ENCODE peak calls at places on chromosomes 3 and 15, in four cellular contexts. K, E, S and M are unnamed samples.
A peak's percentile ranks its signal among the peaks of the same experiment; 100 is the strongest.

GRCh38 chr15:70602834-70603560 is 160.4 kb downstream of the UACA start:
- DNase-seq in S (no peak), K (no peak), E (no peak), M (no peak)

GRCh38 chr15:68408526-68408925 is 23.4 kb downstream of the ITGA11 start:
- DNase-seq in K (no peak), S (peak; percentile 26), E (no peak), M (no peak)

GRCh38 chr3:131036200-131036816 is 9.6 kb downstream of the NEK11 start:
- DNase-seq in E (no peak), S (no peak), K (no peak), M (no peak)

GRCh38 chr3:46845397-46845859 is 17.8 kb downstream of the MYL3 start:
- DNase-seq in K (no peak), E (peak; percentile 39), S (no peak), M (no peak)

GRCh38 chr3:181569356-181569940 is 142.3 kb upstream of the SOX2 start:
- DNase-seq in S (no peak), K (no peak), E (no peak), M (no peak)

GRCh38 chr3:162139841-162140240 is 643.2 kb downstream of the OTOL1 start:
- DNase-seq in K (no peak), E (no peak), S (no peak), M (no peak)

GRCh38 chr15:27082019-27082418 is 111.0 kb downstream of the GABRG3 start:
- DNase-seq in S (no peak), E (no peak), K (no peak), M (no peak)

GRCh38 chr15:44193651-44194396 is 1.2 kb downstream of the FRMD5 start:
- DNase-seq in K (no peak), E (no peak), S (peak; percentile 62), M (no peak)

GRCh38 chr3:145219355-145220196 is 941.4 kb downstream of the PLOD2 start:
- DNase-seq in S (no peak), K (no peak), E (no peak), M (no peak)

GRCh38 chr3:149373235-149374125 is 4.0 kb downstream of the TM4SF1 start:
- DNase-seq in S (no peak), E (no peak), K (peak; percentile 70), M (no peak)

GRCh38 chr15:97563516-97563915 is 397.0 kb upstream of the ARRDC4 start:
- DNase-seq in K (no peak), S (no peak), E (no peak), M (no peak)

GRCh38 chr3:64680334-64680733 is 7.5 kb downstream of the ADAMTS9 start:
- DNase-seq in E (no peak), S (no peak), K (no peak), M (no peak)

GRCh38 chr15:27089233-27089586 is 118.2 kb downstream of the GABRG3 start:
- DNase-seq in E (no peak), K (no peak), S (no peak), M (no peak)

GRCh38 chr3:152281032-152281713 is 12.4 kb downstream of the MBNL1 start:
- DNase-seq in K (peak; percentile 54), E (no peak), S (no peak), M (no peak)

GRCh38 chr3:25448750-25449684 is 21.0 kb downstream of the RARB start:
- DNase-seq in K (peak; percentile 20), S (no peak), E (no peak), M (no peak)

GRCh38 chr15:60814855-60815254 is 335.9 kb upstream of the ICE2 start:
- DNase-seq in S (no peak), K (no peak), E (no peak), M (no peak)

GRCh38 chr3:72820405-72820804 is 27.8 kb downstream of the SHQ1 start:
- DNase-seq in S (no peak), E (no peak), K (no peak), M (no peak)

GRCh38 chr3:45841380-45841700 is 579 bp downstream of the LZTFL1 start:
- DNase-seq in E (no peak), K (peak; percentile 3), S (no peak), M (no peak)

GRCh38 chr15:37096878-37097568 is 3.3 kb downstream of the MEIS2 start:
- DNase-seq in E (peak; percentile 28), S (no peak), K (no peak), M (no peak)

GRCh38 chr3:1908651-1909445 is 189.8 kb upstream of the CNTN4 start:
- DNase-seq in K (no peak), E (no peak), S (no peak), M (no peak)

GRCh38 chr3:141227752-141228151 is 3.9 kb upstream of the PXYLP1 start:
- DNase-seq in K (no peak), S (no peak), E (no peak), M (no peak)

GRCh38 chr3:140910860-140911259 is 30.8 kb upstream of the SLC25A36 start:
- DNase-seq in K (no peak), S (peak; percentile 66), E (peak; percentile 27), M (no peak)

GRCh38 chr15:60633426-60633968 is 154.6 kb upstream of the ICE2 start:
- DNase-seq in K (no peak), E (no peak), S (no peak), M (no peak)

GRCh38 chr3:129942296-129942695 is 32.2 kb upstream of the TRH start:
- DNase-seq in E (peak; percentile 54), S (peak; percentile 91), K (peak; percentile 58), M (no peak)

GRCh38 chr15:57245130-57245529 is 131.2 kb upstream of the CGNL1 start:
- DNase-seq in S (no peak), K (no peak), E (no peak), M (no peak)

DNA sequence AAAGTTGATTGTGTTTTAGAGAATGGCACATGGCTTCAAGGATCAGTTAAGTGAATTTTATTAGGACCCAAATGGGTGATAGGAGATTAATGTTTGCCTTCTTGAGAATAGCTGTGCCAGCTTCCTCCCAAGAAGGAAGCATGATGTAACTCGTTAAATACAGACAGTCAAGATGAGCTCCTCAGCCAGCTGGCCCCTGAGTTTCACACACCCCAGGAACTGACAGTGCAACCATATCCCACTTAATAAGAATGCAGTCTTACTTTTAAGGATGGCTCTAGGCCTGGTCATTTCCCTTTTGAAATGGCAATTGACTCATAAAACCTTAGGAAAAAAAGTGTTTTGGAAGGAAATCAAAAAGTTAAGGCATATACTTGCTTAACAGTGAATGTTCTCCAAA is 472.8 kb upstream of the KCNMB2 start:
- DNase-seq in S (no peak), E (no peak), K (no peak), M (no peak)
- TF ChIP-seq CBX5 in S (no peak), E (no peak), K (no peak), M (no peak)

DNA sequence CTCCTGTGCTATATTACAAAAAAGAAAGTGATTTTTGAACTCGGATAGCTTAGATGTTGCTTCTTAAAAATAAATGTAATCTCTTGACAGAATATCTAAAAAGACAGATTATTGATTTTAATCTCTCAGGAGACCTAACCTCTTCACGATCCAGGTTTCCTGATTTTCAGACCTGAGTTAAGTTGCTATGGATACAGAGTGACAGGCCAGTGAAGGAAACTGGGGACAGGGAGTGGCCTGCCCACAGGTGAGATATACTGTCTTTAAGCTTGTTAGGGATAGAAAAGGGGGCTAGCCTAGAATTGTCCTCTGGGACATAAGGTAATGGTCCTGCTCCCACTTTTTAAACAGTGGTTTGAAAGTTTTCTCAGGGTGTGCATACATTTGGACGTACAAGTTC is 73.2 kb downstream of the CCNL1 start:
- DNase-seq in E (no peak), K (no peak), S (no peak), M (no peak)
- TF ChIP-seq CBX5 in E (no peak), K (no peak), S (no peak), M (no peak)

DNA sequence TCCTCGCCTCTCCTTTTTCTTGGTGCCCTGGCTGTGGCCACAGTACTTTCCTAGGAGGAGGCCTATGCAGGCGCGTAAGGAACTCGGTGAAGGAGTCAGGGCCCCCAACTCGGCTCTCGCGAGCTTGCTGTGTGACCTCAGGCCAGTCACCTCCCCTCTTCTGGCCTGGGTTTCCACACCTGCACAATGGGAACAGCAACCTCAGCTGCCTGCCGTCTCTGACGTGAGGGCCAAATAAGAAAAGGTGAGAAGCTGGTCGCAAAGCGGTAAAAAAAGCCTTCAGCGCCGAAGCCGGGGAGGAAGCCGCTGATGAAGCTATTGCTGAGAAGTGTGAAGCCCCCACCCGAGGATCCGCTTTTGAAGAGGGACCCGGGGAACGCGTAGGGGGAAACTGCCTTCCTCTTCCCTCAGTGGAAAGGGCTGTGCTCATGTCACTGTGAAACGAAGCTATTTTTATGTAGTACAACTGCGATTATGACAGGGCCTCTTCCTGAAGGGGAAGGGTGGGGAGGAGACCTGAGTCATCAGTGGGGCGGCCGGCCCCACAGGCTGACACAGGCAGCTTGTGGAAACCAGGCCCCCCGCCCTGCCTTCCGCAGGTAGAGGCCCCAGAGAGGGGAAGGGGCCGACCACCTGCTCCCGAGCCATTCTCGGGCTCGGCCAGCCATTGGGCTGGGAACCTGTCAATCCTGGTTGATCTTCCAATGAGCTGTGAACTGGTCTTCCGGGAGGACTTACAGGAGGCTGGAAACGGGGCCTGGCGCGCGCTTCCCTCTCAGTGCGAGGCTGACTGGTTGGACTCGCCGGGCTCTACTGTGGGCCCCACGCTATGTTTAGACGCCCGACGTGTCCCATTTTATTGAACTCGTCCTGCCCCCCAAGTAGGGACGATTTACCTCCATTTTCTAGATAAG is 18.0 kb upstream of the ANKDD1A start:
- DNase-seq in K (peak; percentile 79), S (peak; percentile 96), E (peak; percentile 89), M (peak; percentile 99)
- TF ChIP-seq CBX5 in K (no peak), S (no peak), E (no peak), M (no peak)

GRCh38 chr3:124811441-124811840 is 75.7 kb downstream of the ITGB5 start:
- DNase-seq in E (no peak), K (no peak), S (no peak), M (no peak)

GRCh38 chr3:124814620-124815421 is 72.3 kb downstream of the ITGB5 start:
- DNase-seq in E (no peak), S (no peak), K (peak; percentile 71), M (no peak)

GRCh38 chr3:124812291-124813265 is 74.6 kb downstream of the ITGB5 start:
- DNase-seq in S (no peak), E (peak; percentile 84), K (peak; percentile 74), M (no peak)

GRCh38 chr3:124810970-124811369 is 76.2 kb downstream of the ITGB5 start:
- DNase-seq in S (no peak), E (no peak), K (no peak), M (no peak)

GRCh38 chr3:124813541-124813940 is 73.6 kb downstream of the ITGB5 start:
- DNase-seq in S (no peak), K (no peak), E (no peak), M (no peak)
- TF ChIP-seq CBX5 in S (no peak), K (no peak), E (no peak), M (no peak)

GRCh38 chr3:38227989-38228388 is 37.6 kb upstream of the SLC22A13 start:
- DNase-seq in K (no peak), S (no peak), E (no peak), M (no peak)
- TF ChIP-seq CBX5 in K (no peak), S (no peak), E (no peak), M (no peak)

GRCh38 chr3:136385457-136385856 is 135.3 kb downstream of the PCCB start:
- DNase-seq in S (no peak), K (no peak), E (no peak), M (no peak)
- TF ChIP-seq CBX5 in S (no peak), K (no peak), E (no peak), M (no peak)

GRCh38 chr3:88810455-88810854 is 297.0 kb upstream of the EPHA3 start:
- DNase-seq in S (no peak), K (no peak), E (no peak), M (no peak)
- TF ChIP-seq CBX5 in S (no peak), K (no peak), E (no peak), M (no peak)